ENCODE peak calls at places on chromosomes 3 and 15, in seven cellular contexts. One of them, this sample, is unnamed.

GRCh38 chr3:9168230-9168629 is 81.2 kb downstream of the SRGAP3 start:
- DNase-seq in activated T-cell treated with anti-CD3 and anti-CD28 coated beads for 48 hours: peak
- DNase-seq in fibroblast of lung: no peak
- DNase-seq in midbrain: peak
- DNase-seq in GM10248: peak
- DNase-seq in foreskin fibroblast: no peak
- DNase-seq in CD4-positive, CD25-positive, alpha-beta regulatory T cell: peak
- DNase-seq in this sample: peak

GRCh38 chr3:106428565-106428994 is 559.8 kb upstream of the CBLB start:
- DNase-seq in CD4-positive, CD25-positive, alpha-beta regulatory T cell: peak
- DNase-seq in GM10248: no peak
- DNase-seq in fibroblast of lung: peak
- DNase-seq in activated T-cell treated with anti-CD3 and anti-CD28 coated beads for 48 hours: no peak
- DNase-seq in foreskin fibroblast: peak
- DNase-seq in midbrain: no peak
- DNase-seq in this sample: no peak

GRCh38 chr15:35481992-35482391 is 64.0 kb downstream of the DPH6 start:
- DNase-seq in GM10248: no peak
- DNase-seq in CD4-positive, CD25-positive, alpha-beta regulatory T cell: no peak
- DNase-seq in fibroblast of lung: peak
- DNase-seq in foreskin fibroblast: peak
- DNase-seq in activated T-cell treated with anti-CD3 and anti-CD28 coated beads for 48 hours: no peak
- DNase-seq in midbrain: no peak
- DNase-seq in this sample: no peak

GRCh38 chr3:158106773-158107461 is 697 bp upstream of the SHOX2 start:
- DNase-seq in foreskin fibroblast: peak
- DNase-seq in fibroblast of lung: no peak
- DNase-seq in CD4-positive, CD25-positive, alpha-beta regulatory T cell: no peak
- DNase-seq in midbrain: no peak
- DNase-seq in GM10248: peak
- DNase-seq in activated T-cell treated with anti-CD3 and anti-CD28 coated beads for 48 hours: no peak
- DNase-seq in this sample: no peak

GRCh38 chr3:185308126-185308754 is 54.4 kb upstream of the EHHADH start:
- DNase-seq in foreskin fibroblast: peak
- DNase-seq in fibroblast of lung: peak
- DNase-seq in midbrain: peak
- DNase-seq in CD4-positive, CD25-positive, alpha-beta regulatory T cell: peak
- DNase-seq in GM10248: peak
- DNase-seq in activated T-cell treated with anti-CD3 and anti-CD28 coated beads for 48 hours: peak
- DNase-seq in this sample: peak

GRCh38 chr15:24621630-24622215 is 53.9 kb upstream of the NPAP1 start:
- DNase-seq in GM10248: no peak
- DNase-seq in CD4-positive, CD25-positive, alpha-beta regulatory T cell: no peak
- DNase-seq in activated T-cell treated with anti-CD3 and anti-CD28 coated beads for 48 hours: no peak
- DNase-seq in midbrain: no peak
- DNase-seq in foreskin fibroblast: no peak
- DNase-seq in fibroblast of lung: no peak
- DNase-seq in this sample: no peak

GRCh38 chr3:78177780-78178179 is 1137.9 kb downstream of the ROBO2 start:
- DNase-seq in GM10248: no peak
- DNase-seq in activated T-cell treated with anti-CD3 and anti-CD28 coated beads for 48 hours: no peak
- DNase-seq in foreskin fibroblast: no peak
- DNase-seq in midbrain: no peak
- DNase-seq in CD4-positive, CD25-positive, alpha-beta regulatory T cell: no peak
- DNase-seq in fibroblast of lung: no peak
- DNase-seq in this sample: no peak

GRCh38 chr3:55487376-55488241 is 503 bp upstream of the WNT5A start:
- DNase-seq in midbrain: no peak
- DNase-seq in GM10248: peak
- DNase-seq in activated T-cell treated with anti-CD3 and anti-CD28 coated beads for 48 hours: no peak
- DNase-seq in fibroblast of lung: peak
- DNase-seq in CD4-positive, CD25-positive, alpha-beta regulatory T cell: peak
- DNase-seq in foreskin fibroblast: peak
- DNase-seq in this sample: peak

GRCh38 chr3:157231071-157231470 is 71.1 kb upstream of the CCNL1 start:
- DNase-seq in GM10248: no peak
- DNase-seq in activated T-cell treated with anti-CD3 and anti-CD28 coated beads for 48 hours: no peak
- DNase-seq in midbrain: no peak
- DNase-seq in foreskin fibroblast: peak
- DNase-seq in fibroblast of lung: peak
- DNase-seq in CD4-positive, CD25-positive, alpha-beta regulatory T cell: no peak
- DNase-seq in this sample: no peak

This sample was measured in GM20000.